ENCODE peak calls at places on chromosomes 5 and 9, in six cellular contexts. One of them, this sample, is unnamed.

GRCh38 chr9:108933231-108933630 is 693 bp downstream of the ELP1 start:
- DNase-seq in nephron progenitor cell: no peak
- DNase-seq in thyroid gland: no peak
- DNase-seq in psoas muscle: no peak
- DNase-seq in GM23338: no peak
- DNase-seq in ovary: no peak
- DNase-seq in this sample: peak; percentile 39

GRCh38 chr9:123358181-123358894 is 2.3 kb downstream of the CRB2 start:
- DNase-seq in nephron progenitor cell: no peak
- DNase-seq in thyroid gland: no peak
- DNase-seq in psoas muscle: no peak
- DNase-seq in GM23338: peak; percentile 66
- DNase-seq in ovary: no peak
- DNase-seq in this sample: no peak

GRCh38 chr5:68478306-68479091 is 262.9 kb downstream of the PIK3R1 start:
- DNase-seq in nephron progenitor cell: no peak
- DNase-seq in thyroid gland: no peak
- DNase-seq in psoas muscle: no peak
- DNase-seq in GM23338: no peak
- DNase-seq in ovary: no peak
- DNase-seq in this sample: no peak

GRCh38 chr5:175878544-175879438 is 7.4 kb downstream of the CPLX2 start:
- DNase-seq in nephron progenitor cell: peak; percentile 64
- DNase-seq in thyroid gland: no peak
- DNase-seq in psoas muscle: no peak
- DNase-seq in GM23338: peak; percentile 85
- DNase-seq in ovary: no peak
- DNase-seq in this sample: no peak

GRCh38 chr5:76413746-76414145 is 10.7 kb downstream of the IQGAP2 start:
- DNase-seq in nephron progenitor cell: no peak
- DNase-seq in thyroid gland: peak; percentile 62
- DNase-seq in psoas muscle: no peak
- DNase-seq in GM23338: no peak
- DNase-seq in ovary: no peak
- DNase-seq in this sample: no peak

GRCh38 chr9:135413461-135413860 is 66.1 kb upstream of the PPP1R26 start:
- DNase-seq in nephron progenitor cell: no peak
- DNase-seq in thyroid gland: no peak
- DNase-seq in psoas muscle: no peak
- DNase-seq in GM23338: no peak
- DNase-seq in ovary: no peak
- DNase-seq in this sample: no peak

GRCh38 chr5:95963650-95964410 is 2.2 kb upstream of the ELL2 start:
- DNase-seq in nephron progenitor cell: no peak
- DNase-seq in thyroid gland: no peak
- DNase-seq in psoas muscle: no peak
- DNase-seq in GM23338: peak; percentile 62
- DNase-seq in ovary: no peak
- DNase-seq in this sample: no peak

GRCh38 chr5:169142264-169142970 is 158.5 kb downstream of the SLIT3 start:
- DNase-seq in nephron progenitor cell: peak; percentile 35
- DNase-seq in thyroid gland: peak; percentile 96
- DNase-seq in psoas muscle: peak; percentile 59
- DNase-seq in GM23338: no peak
- DNase-seq in ovary: peak; percentile 82
- DNase-seq in this sample: no peak

GRCh38 chr5:123089572-123089970 is 530 bp downstream of the PRDM6 start:
- DNase-seq in nephron progenitor cell: peak; percentile 61
- DNase-seq in thyroid gland: no peak
- DNase-seq in psoas muscle: peak; percentile 58
- DNase-seq in GM23338: peak; percentile 73
- DNase-seq in ovary: peak; percentile 70
- DNase-seq in this sample: peak; percentile 16

GRCh38 chr5:142399899-142400298 is 75.1 kb upstream of the SPRY4 start:
- DNase-seq in nephron progenitor cell: no peak
- DNase-seq in thyroid gland: no peak
- DNase-seq in psoas muscle: no peak
- DNase-seq in GM23338: no peak
- DNase-seq in ovary: no peak
- DNase-seq in this sample: peak; percentile 10

GRCh38 chr9:38358390-38359296 is 33.9 kb upstream of the ALDH1B1 start:
- DNase-seq in nephron progenitor cell: no peak
- DNase-seq in thyroid gland: no peak
- DNase-seq in psoas muscle: no peak
- DNase-seq in GM23338: no peak
- DNase-seq in ovary: no peak
- DNase-seq in this sample: no peak

GRCh38 chr5:143024227-143024920 is 254.2 kb downstream of the ARHGAP26 start:
- DNase-seq in nephron progenitor cell: no peak
- DNase-seq in thyroid gland: no peak
- DNase-seq in psoas muscle: no peak
- DNase-seq in GM23338: no peak
- DNase-seq in ovary: no peak
- DNase-seq in this sample: no peak

GRCh38 chr9:127981559-127982121 is 851 bp upstream of the EEIG1 start:
- DNase-seq in nephron progenitor cell: no peak
- DNase-seq in thyroid gland: no peak
- DNase-seq in psoas muscle: peak; percentile 48
- DNase-seq in GM23338: no peak
- DNase-seq in ovary: peak; percentile 34
- DNase-seq in this sample: no peak

GRCh38 chr5:143536364-143536763 is 132.9 kb upstream of the NR3C1 start:
- DNase-seq in nephron progenitor cell: no peak
- DNase-seq in thyroid gland: no peak
- DNase-seq in psoas muscle: no peak
- DNase-seq in GM23338: no peak
- DNase-seq in ovary: no peak
- DNase-seq in this sample: peak; percentile 18

GRCh38 chr9:112777914-112778313 is 27.4 kb downstream of the SNX30 start:
- DNase-seq in nephron progenitor cell: no peak
- DNase-seq in thyroid gland: no peak
- DNase-seq in psoas muscle: no peak
- DNase-seq in GM23338: no peak
- DNase-seq in ovary: no peak
- DNase-seq in this sample: no peak

GRCh38 chr9:31412081-31412480 is 972.4 kb upstream of the ACO1 start:
- DNase-seq in nephron progenitor cell: no peak
- DNase-seq in thyroid gland: no peak
- DNase-seq in psoas muscle: no peak
- DNase-seq in GM23338: peak; percentile 69
- DNase-seq in ovary: no peak
- DNase-seq in this sample: no peak
- TF ChIP-seq CTCF in nephron progenitor cell: no peak
- TF ChIP-seq CTCF in thyroid gland: no peak
- TF ChIP-seq CTCF in psoas muscle: no peak
- TF ChIP-seq CTCF in GM23338: no peak
- TF ChIP-seq CTCF in ovary: no peak
- TF ChIP-seq CTCF in this sample: no peak

GRCh38 chr5:136063778-136064465 is 35.1 kb downstream of the TGFBI start:
- DNase-seq in nephron progenitor cell: no peak
- DNase-seq in thyroid gland: no peak
- DNase-seq in psoas muscle: no peak
- DNase-seq in GM23338: no peak
- DNase-seq in ovary: no peak
- DNase-seq in this sample: no peak

GRCh38 chr5:136064510-136064909 is 35.7 kb downstream of the TGFBI start:
- DNase-seq in nephron progenitor cell: no peak
- DNase-seq in thyroid gland: no peak
- DNase-seq in psoas muscle: no peak
- DNase-seq in GM23338: no peak
- DNase-seq in ovary: no peak
- DNase-seq in this sample: no peak

GRCh38 chr5:136060963-136061362 is 32.2 kb downstream of the TGFBI start:
- DNase-seq in nephron progenitor cell: no peak
- DNase-seq in thyroid gland: no peak
- DNase-seq in psoas muscle: no peak
- DNase-seq in GM23338: no peak
- DNase-seq in ovary: no peak
- DNase-seq in this sample: no peak

GRCh38 chr5:136061630-136062381 is 33.0 kb downstream of the TGFBI start:
- DNase-seq in nephron progenitor cell: no peak
- DNase-seq in thyroid gland: peak; percentile 71
- DNase-seq in psoas muscle: no peak
- DNase-seq in GM23338: no peak
- DNase-seq in ovary: no peak
- DNase-seq in this sample: no peak

DNA sequence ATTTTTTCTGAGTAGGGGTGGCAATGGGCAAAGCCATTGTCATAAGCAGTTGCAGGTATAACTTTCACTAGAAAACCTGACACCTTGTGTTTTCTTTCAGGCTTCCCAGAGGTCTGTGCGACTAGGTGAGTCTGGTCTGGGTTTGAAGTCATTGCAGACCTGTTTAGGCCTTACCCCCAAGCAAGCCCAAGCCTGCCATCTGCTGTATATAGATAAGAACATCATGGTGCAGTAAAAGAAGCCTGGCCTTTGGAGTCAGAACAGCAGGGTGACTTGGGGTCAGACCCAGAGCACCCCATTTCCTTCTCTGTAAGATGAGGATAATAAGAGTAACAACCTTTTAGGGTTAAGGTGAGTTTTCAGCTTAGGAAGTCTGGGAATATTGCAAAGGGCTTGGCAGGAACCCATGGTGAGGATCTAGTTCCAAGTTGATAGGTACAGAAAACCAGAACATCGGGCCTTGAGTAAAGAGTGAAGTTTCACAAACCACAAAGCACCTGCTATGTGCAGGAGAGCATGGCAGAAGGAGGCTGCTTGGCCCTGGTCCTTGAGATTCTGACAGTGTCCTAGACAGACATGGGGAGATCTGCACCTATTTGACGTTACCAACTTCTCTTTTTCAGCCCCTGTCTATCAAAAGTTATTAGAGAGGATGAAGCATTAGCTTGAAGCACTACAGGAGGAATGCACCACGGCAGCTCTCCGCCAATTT is 33.9 kb downstream of the TGFBI start:
- DNase-seq in nephron progenitor cell: no peak
- DNase-seq in thyroid gland: peak; percentile 51
- DNase-seq in psoas muscle: no peak
- DNase-seq in GM23338: peak; percentile 66
- DNase-seq in ovary: no peak
- DNase-seq in this sample: peak; percentile 40
- TF ChIP-seq CTCF in nephron progenitor cell: peak; percentile 44
- TF ChIP-seq CTCF in thyroid gland: no peak
- TF ChIP-seq CTCF in psoas muscle: peak; percentile 60
- TF ChIP-seq CTCF in GM23338: peak; percentile 73
- TF ChIP-seq CTCF in ovary: peak; percentile 18
- TF ChIP-seq CTCF in this sample: peak; percentile 42

GRCh38 chr9:13281356-13282016 is 2.0 kb upstream of the MPDZ start:
- DNase-seq in nephron progenitor cell: no peak
- DNase-seq in thyroid gland: no peak
- DNase-seq in psoas muscle: no peak
- DNase-seq in GM23338: no peak
- DNase-seq in ovary: no peak
- DNase-seq in this sample: no peak

GRCh38 chr9:13274901-13275641 is 4.4 kb downstream of the MPDZ start:
- DNase-seq in nephron progenitor cell: no peak
- DNase-seq in thyroid gland: no peak
- DNase-seq in psoas muscle: no peak
- DNase-seq in GM23338: peak; percentile 21
- DNase-seq in ovary: no peak
- DNase-seq in this sample: peak; percentile 61

GRCh38 chr9:13279284-13280162 is at the start of gene MPDZ:
- DNase-seq in nephron progenitor cell: peak; percentile 81
- DNase-seq in thyroid gland: peak; percentile 75
- DNase-seq in psoas muscle: peak; percentile 87
- DNase-seq in GM23338: peak; percentile 76
- DNase-seq in ovary: peak; percentile 78
- DNase-seq in this sample: peak; percentile 81

GRCh38 chr9:13278023-13278367 is 1.5 kb downstream of the MPDZ start:
- DNase-seq in nephron progenitor cell: no peak
- DNase-seq in thyroid gland: no peak
- DNase-seq in psoas muscle: no peak
- DNase-seq in GM23338: no peak
- DNase-seq in ovary: no peak
- DNase-seq in this sample: peak; percentile 82

DNA sequence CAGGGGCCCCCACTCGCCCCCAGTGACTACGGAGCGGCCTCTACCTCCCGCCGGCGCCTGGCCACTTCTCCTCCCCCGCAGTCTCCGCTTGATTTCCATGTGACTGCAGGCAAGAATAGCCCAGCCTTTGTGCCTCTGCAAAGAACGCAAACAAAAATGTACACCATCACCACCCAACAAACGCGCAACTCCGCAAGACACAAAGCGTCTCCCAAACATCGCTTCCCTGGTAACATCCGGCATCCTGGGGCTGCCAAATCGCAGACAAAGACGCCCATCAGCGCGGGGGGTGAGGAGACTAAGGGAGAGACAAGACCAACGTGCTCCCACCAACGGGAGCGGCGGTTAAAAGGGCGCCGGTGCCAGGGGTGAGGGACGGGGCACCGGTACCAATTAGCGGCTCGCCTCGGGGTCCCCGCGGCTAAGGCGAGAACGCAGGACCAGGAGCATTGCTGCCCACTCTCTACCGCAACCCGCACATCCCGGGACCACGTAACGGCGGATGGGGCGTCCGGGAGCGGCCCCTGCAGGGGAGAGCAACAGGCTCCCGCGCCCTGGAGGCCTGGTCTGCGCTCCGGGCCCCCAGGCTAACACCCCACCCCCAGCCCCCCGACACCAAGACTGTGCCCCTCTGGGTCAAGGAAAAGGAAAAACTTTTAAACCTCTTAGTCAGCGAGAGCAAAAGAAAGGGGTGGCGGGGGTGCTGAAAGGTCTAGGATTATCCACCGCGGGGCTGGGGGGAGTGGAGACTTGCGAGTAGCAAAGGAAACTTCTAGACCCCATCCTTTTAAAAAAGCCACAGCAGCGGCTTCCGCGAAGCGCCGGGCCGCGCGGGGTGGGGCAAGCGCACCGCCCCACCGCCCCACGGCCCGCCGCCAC is 885 bp downstream of the MPDZ start:
- DNase-seq in nephron progenitor cell: peak; percentile 57
- DNase-seq in thyroid gland: peak; percentile 47
- DNase-seq in psoas muscle: peak; percentile 78
- DNase-seq in GM23338: peak; percentile 67
- DNase-seq in ovary: peak; percentile 73
- DNase-seq in this sample: peak; percentile 83
- TF ChIP-seq CTCF in nephron progenitor cell: no peak
- TF ChIP-seq CTCF in thyroid gland: no peak
- TF ChIP-seq CTCF in psoas muscle: peak; percentile 15
- TF ChIP-seq CTCF in GM23338: no peak
- TF ChIP-seq CTCF in ovary: no peak
- TF ChIP-seq CTCF in this sample: peak; percentile 31

GRCh38 chr5:30042677-30043076 is 1150.8 kb upstream of the CDH6 start:
- DNase-seq in nephron progenitor cell: no peak
- DNase-seq in thyroid gland: no peak
- DNase-seq in psoas muscle: no peak
- DNase-seq in GM23338: no peak
- DNase-seq in ovary: no peak
- DNase-seq in this sample: no peak

GRCh38 chr5:30041831-30042385 is 1151.6 kb upstream of the CDH6 start:
- DNase-seq in nephron progenitor cell: no peak
- DNase-seq in thyroid gland: no peak
- DNase-seq in psoas muscle: no peak
- DNase-seq in GM23338: no peak
- DNase-seq in ovary: no peak
- DNase-seq in this sample: no peak

GRCh38 chr5:30041291-30041690 is 1152.2 kb upstream of the CDH6 start:
- DNase-seq in nephron progenitor cell: no peak
- DNase-seq in thyroid gland: no peak
- DNase-seq in psoas muscle: no peak
- DNase-seq in GM23338: no peak
- DNase-seq in ovary: no peak
- DNase-seq in this sample: no peak

GRCh38 chr5:30039379-30039778 is 1154.1 kb upstream of the CDH6 start:
- DNase-seq in nephron progenitor cell: no peak
- DNase-seq in thyroid gland: no peak
- DNase-seq in psoas muscle: no peak
- DNase-seq in GM23338: no peak
- DNase-seq in ovary: no peak
- DNase-seq in this sample: no peak

GRCh38 chr5:30040483-30041116 is 1152.9 kb upstream of the CDH6 start:
- DNase-seq in nephron progenitor cell: peak; percentile 67
- DNase-seq in thyroid gland: no peak
- DNase-seq in psoas muscle: no peak
- DNase-seq in GM23338: peak; percentile 87
- DNase-seq in ovary: no peak
- DNase-seq in this sample: no peak
- TF ChIP-seq CTCF in nephron progenitor cell: peak; percentile 79
- TF ChIP-seq CTCF in thyroid gland: no peak
- TF ChIP-seq CTCF in psoas muscle: peak; percentile 15
- TF ChIP-seq CTCF in GM23338: peak; percentile 95
- TF ChIP-seq CTCF in ovary: no peak
- TF ChIP-seq CTCF in this sample: no peak

This sample was measured in endothelial cell of umbilical vein.